ENCODE peak calls at places on chromosomes 5 and 9, in seven cellular contexts. P, Q, O, T, G, A and B are unnamed samples.

GRCh38 chr5:96562614-96563013 is 99.6 kb upstream of the CAST start:
- DNase-seq in O (no peak), A (no peak), Q (no peak), T (no peak), G (peak; percentile 71), P (no peak), B (no peak)

GRCh38 chr5:176320577-176320976 is 41.0 kb downstream of the KIAA1191 start:
- DNase-seq in T (no peak), O (no peak), Q (no peak), G (no peak), A (no peak), P (no peak), B (no peak)

GRCh38 chr9:128102861-128103588 is 24.5 kb downstream of the PTGES2 start:
- DNase-seq in T (no peak), P (no peak), Q (no peak), O (no peak), A (no peak), G (no peak), B (no peak)

GRCh38 chr9:76298497-76299144 is 95.6 kb downstream of the RFK start:
- DNase-seq in P (no peak), A (no peak), Q (no peak), O (no peak), G (no peak), T (no peak), B (no peak)

GRCh38 chr9:14131353-14132088 is 182.4 kb downstream of the NFIB start:
- DNase-seq in A (no peak), G (no peak), P (no peak), Q (no peak), O (no peak), T (no peak), B (no peak)

GRCh38 chr5:177546262-177546741 is 8.1 kb downstream of the FAM193B start:
- DNase-seq in A (peak; percentile 89), T (no peak), Q (peak; percentile 93), G (peak; percentile 94), P (peak; percentile 99), O (peak; percentile 37), B (peak; percentile 90)

GRCh38 chr5:14250778-14251711 is 107.9 kb downstream of the TRIO start:
- DNase-seq in P (no peak), Q (no peak), T (no peak), G (no peak), O (no peak), A (no peak), B (no peak)

GRCh38 chr9:89187541-89187940 is 8.9 kb upstream of the SHC3 start:
- DNase-seq in T (no peak), A (no peak), P (no peak), G (no peak), O (no peak), Q (no peak), B (no peak)

GRCh38 chr5:177449140-177450061 is 2.8 kb downstream of the PRR7 start:
- DNase-seq in G (no peak), P (no peak), T (no peak), Q (no peak), O (no peak), A (no peak), B (no peak)

GRCh38 chr5:134145779-134146581 is 30.8 kb downstream of the SKP1 start:
- DNase-seq in G (peak; percentile 75), T (peak; percentile 90), Q (peak; percentile 35), A (peak; percentile 60), O (peak; percentile 63), P (peak; percentile 65), B (peak; percentile 64)

GRCh38 chr5:179241175-179241574 is 104.1 kb downstream of the ADAMTS2 start:
- DNase-seq in Q (no peak), O (no peak), A (no peak), G (no peak), T (peak; percentile 3), P (no peak), B (no peak)

GRCh38 chr5:40879163-40879942 is 29.9 kb upstream of the C7 start:
- DNase-seq in O (peak; percentile 25), A (peak; percentile 26), Q (peak; percentile 8), G (peak; percentile 18), T (no peak), P (peak; percentile 54), B (peak; percentile 70)

GRCh38 chr9:78030553-78031270 is 899 bp downstream of the GNAQ start:
- DNase-seq in A (peak; percentile 51), O (peak; percentile 25), G (no peak), Q (no peak), P (peak; percentile 45), T (peak; percentile 69), B (peak; percentile 53)

GRCh38 chr9:124257865-124258764 is at the start of gene NEK6:
- DNase-seq in P (peak; percentile 62), A (peak; percentile 77), Q (no peak), T (peak; percentile 57), O (peak; percentile 50), G (no peak), B (peak; percentile 67)

GRCh38 chr9:118618091-118618490 is 751.1 kb downstream of the BRINP1 start:
- DNase-seq in A (no peak), G (peak; percentile 23), P (no peak), O (no peak), Q (no peak), T (no peak), B (no peak)

GRCh38 chr5:1546556-1546955 is 22.8 kb upstream of the LPCAT1 start:
- DNase-seq in G (no peak), T (peak; percentile 15), A (no peak), P (no peak), O (no peak), Q (no peak), B (peak; percentile 21)